ENCODE peak calls at places on chromosome 10, in nine cellular contexts. W, D, B, F, X, M, A, Z and Q are unnamed samples.

GRCh38 chr10:127275272-127275671 is 78.9 kb upstream of the INSYN2A start:
- DNase-seq in B (no peak), F (no peak), A (no peak), M (no peak), W (no peak), Z (no peak), X (no peak), D (no peak), Q (no peak)

GRCh38 chr10:27547482-27547881 is 43.4 kb downstream of the RAB18 start:
- DNase-seq in B (no peak), W (no peak), Z (no peak), X (peak; percentile 40), A (no peak), D (no peak), F (no peak), M (no peak), Q (no peak)

GRCh38 chr10:51950371-51950995 is 251.1 kb upstream of the CSTF2T start:
- DNase-seq in X (no peak), A (no peak), M (no peak), B (no peak), F (no peak), Z (no peak), W (no peak), D (no peak), Q (no peak)

GRCh38 chr10:89283988-89284475 is 17.8 kb upstream of the IFIT2 start:
- DNase-seq in D (peak; percentile 92), A (peak; percentile 30), Z (peak; percentile 70), B (no peak), F (no peak), M (no peak), W (peak; percentile 41), X (peak; percentile 40), Q (no peak)

GRCh38 chr10:14844948-14845347 is 6.8 kb downstream of the HSPA14 start:
- DNase-seq in B (no peak), F (no peak), W (no peak), X (no peak), D (no peak), M (no peak), Z (no peak), A (no peak), Q (no peak)

GRCh38 chr10:59433720-59434428 is 71.5 kb upstream of the FAM13C start:
- DNase-seq in X (no peak), W (peak; percentile 20), A (no peak), D (no peak), F (no peak), M (no peak), B (no peak), Z (no peak), Q (no peak)

GRCh38 chr10:4683838-4684237 is 142.2 kb upstream of the AKR1E2 start:
- DNase-seq in F (no peak), Z (no peak), X (no peak), A (no peak), D (no peak), M (no peak), W (no peak), B (no peak), Q (no peak)

GRCh38 chr10:90842710-90843109 is 15.1 kb downstream of the HTR7 start:
- DNase-seq in A (no peak), Z (no peak), F (no peak), W (no peak), D (no peak), X (no peak), B (no peak), M (no peak), Q (no peak)

GRCh38 chr10:74822101-74822500 is 4.3 kb upstream of the KAT6B start:
- DNase-seq in B (no peak), A (no peak), Z (no peak), X (no peak), F (peak; percentile 5), M (no peak), W (no peak), D (no peak), Q (no peak)

GRCh38 chr10:119616879-119617580 is 20.3 kb upstream of the TIAL1 start:
- DNase-seq in A (no peak), X (no peak), D (no peak), W (no peak), B (no peak), M (peak; percentile 16), Z (no peak), F (no peak), Q (no peak)

GRCh38 chr10:102384053-102384452 is 11.5 kb upstream of the NFKB2 start:
- DNase-seq in Z (no peak), X (no peak), B (no peak), F (no peak), M (no peak), A (no peak), D (no peak), W (no peak), Q (no peak)

GRCh38 chr10:28668363-28669226 is 8.7 kb upstream of the BAMBI start:
- DNase-seq in W (peak; percentile 69), D (peak; percentile 72), A (peak; percentile 18), M (no peak), F (no peak), X (peak; percentile 33), B (no peak), Z (no peak), Q (peak; percentile 21)

GRCh38 chr10:111076682-111077661 is at the start of gene ADRA2A:
- DNase-seq in M (no peak), F (peak; percentile 19), Z (peak; percentile 58), D (no peak), A (peak; percentile 71), W (peak; percentile 32), B (no peak), X (no peak), Q (no peak)

GRCh38 chr10:6962576-6962975 is 382.5 kb upstream of the PRKCQ start:
- DNase-seq in D (no peak), B (no peak), W (no peak), X (no peak), A (no peak), Z (no peak), M (no peak), F (no peak), Q (no peak)

GRCh38 chr10:71349401-71349800 is 30.3 kb downstream of the SLC29A3 start:
- DNase-seq in D (no peak), M (no peak), Z (no peak), X (no peak), B (no peak), F (no peak), A (no peak), W (peak; percentile 85), Q (no peak)

GRCh38 chr10:119306514-119306951 is 99.2 kb downstream of the GRK5 start:
- DNase-seq in F (peak; percentile 70), X (no peak), B (peak; percentile 71), A (no peak), D (no peak), Z (no peak), W (peak; percentile 54), M (peak; percentile 83), Q (peak; percentile 91)

GRCh38 chr10:75263806-75264205 is 28.0 kb upstream of the COMTD1 start:
- DNase-seq in W (no peak), Z (no peak), M (no peak), X (no peak), F (no peak), D (no peak), B (no peak), A (peak; percentile 76), Q (no peak)

GRCh38 chr10:45418859-45419672 is 45.0 kb downstream of the ALOX5 start:
- DNase-seq in F (no peak), M (peak; percentile 64), D (peak; percentile 83), A (no peak), B (peak; percentile 51), W (peak; percentile 15), Z (peak; percentile 62), X (peak; percentile 41), Q (peak; percentile 94)

GRCh38 chr10:14396441-14397048 is 65.8 kb upstream of the FRMD4A start:
- DNase-seq in B (no peak), X (no peak), M (no peak), A (no peak), Z (no peak), F (no peak), W (no peak), D (no peak), Q (no peak)

GRCh38 chr10:14625210-14625621 is 149.5 kb downstream of the FAM107B start:
- DNase-seq in B (no peak), A (no peak), W (no peak), M (no peak), Z (peak; percentile 23), F (no peak), D (peak; percentile 77), X (no peak), Q (no peak)

GRCh38 chr10:123781956-123782500 is 109.6 kb downstream of the CPXM2 start:
- DNase-seq in A (no peak), X (no peak), B (no peak), W (peak; percentile 58), F (no peak), D (no peak), Z (no peak), M (no peak), Q (no peak)

GRCh38 chr10:30371954-30372353 is 22.9 kb upstream of the MTPAP start:
- DNase-seq in D (no peak), A (no peak), B (no peak), X (no peak), M (no peak), W (no peak), Z (no peak), F (no peak), Q (no peak)

GRCh38 chr10:49761201-49761788 is 828 bp downstream of the OGDHL start:
- DNase-seq in F (no peak), A (no peak), B (no peak), W (no peak), M (no peak), D (no peak), X (no peak), Z (no peak), Q (no peak)
- H3K4me3 ChIP-seq in F (no peak overlapping the region), A (peak overlapping the region; percentile 71), B (peak overlapping the region; percentile 69), W (no peak overlapping the region), M (no peak overlapping the region), D (no peak overlapping the region), X (peak overlapping the region; percentile 55), Z (peak overlapping the region; percentile 73), Q (peak overlapping the region; percentile 73)

GRCh38 chr10:97612386-97612785 is 20.9 kb downstream of the MORN4 start:
- DNase-seq in W (peak; percentile 73), F (peak; percentile 19), Z (peak; percentile 36), X (no peak), D (no peak), M (no peak), A (no peak), B (no peak), Q (peak; percentile 51)
- TF ChIP-seq CTCF in W (peak; percentile 53), F (no peak), Z (peak; percentile 59), X (peak; percentile 56), D (no peak), M (no peak), A (peak; percentile 49), B (peak; percentile 65), Q (no peak)

DNA sequence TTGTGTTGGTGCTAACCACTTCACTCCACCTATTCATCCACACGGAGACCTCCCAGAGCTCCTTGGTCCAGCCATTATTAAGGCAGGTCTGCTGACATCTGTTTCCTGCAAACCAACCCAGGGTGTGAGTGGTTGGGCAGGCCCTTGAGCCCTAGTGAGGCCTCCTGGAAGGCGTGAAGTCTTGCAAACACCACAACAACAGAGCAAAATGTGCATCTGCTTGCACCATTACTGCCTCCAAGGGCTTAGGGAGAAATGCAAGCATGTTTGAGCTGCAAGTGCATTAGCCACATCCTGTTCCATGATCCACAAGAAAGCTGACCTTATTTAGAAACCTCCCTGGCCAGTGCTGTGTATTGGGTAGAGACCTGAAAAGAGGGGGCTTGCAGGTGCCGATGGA is 325.5 kb downstream of the GRID1 start:
- DNase-seq in F (no peak), W (no peak), A (no peak), M (no peak), Z (no peak), B (no peak), X (no peak), D (no peak), Q (no peak)
- H3K4me3 ChIP-seq in F (no peak overlapping the region), W (no peak overlapping the region), A (no peak overlapping the region), M (no peak overlapping the region), Z (no peak overlapping the region), B (no peak overlapping the region), X (no peak overlapping the region), D (no peak overlapping the region), Q (no peak overlapping the region)

GRCh38 chr10:17835688-17836087 is 26.5 kb downstream of the MRC1 start:
- DNase-seq in A (no peak), M (no peak), X (no peak), Z (no peak), F (no peak), B (no peak), D (no peak), W (peak; percentile 90), Q (no peak)
- TF ChIP-seq CTCF in A (no peak), M (no peak), X (no peak), Z (no peak), F (no peak), B (no peak), D (no peak), W (peak; percentile 15), Q (no peak)